ENCODE peak calls at places on chromosomes 5 and 9, in seven cellular contexts. U, M, G, O, S, D and X are unnamed samples. For H3K36me3, the result is how much of the 10 kb centered on the place peaks cover.

GRCh38 chr5:95110112-95110511 is 174.8 kb downstream of the MCTP1 start:
- DNase-seq in U (no peak), G (no peak), S (no peak), O (no peak), M (no peak), D (no peak), X (no peak)

GRCh38 chr5:60066502-60066901 is 173.0 kb upstream of the PDE4D start:
- DNase-seq in O (no peak), G (no peak), M (no peak), D (peak), S (no peak), U (peak), X (no peak)

GRCh38 chr9:125428060-125428481 is 166.4 kb downstream of the GAPVD1 start:
- DNase-seq in S (peak), O (no peak), M (no peak), D (no peak), G (peak), U (no peak), X (no peak)

GRCh38 chr5:170201311-170201710 is 31.5 kb upstream of the C5orf58 start:
- DNase-seq in D (no peak), G (no peak), O (no peak), M (no peak), S (no peak), U (no peak), X (no peak)

GRCh38 chr5:140926903-140927573 is 939 bp downstream of the PCDHAC1 start:
- DNase-seq in D (no peak), G (no peak), O (peak), S (peak), U (peak), M (no peak), X (no peak)

GRCh38 chr5:64339776-64340175 is 166.0 kb upstream of the RGS7BP start:
- DNase-seq in D (no peak), G (no peak), U (no peak), M (no peak), O (no peak), S (no peak), X (no peak)

GRCh38 chr9:112555091-112555643 is 68.5 kb downstream of the KIAA1958 start:
- DNase-seq in U (no peak), M (no peak), D (no peak), S (no peak), G (no peak), O (no peak), X (no peak)

GRCh38 chr5:125326114-125326513 is 579.7 kb upstream of the ZNF608 start:
- DNase-seq in U (peak), D (peak), S (no peak), G (peak), M (no peak), O (no peak), X (no peak)

GRCh38 chr9:122393284-122393983 is 22.6 kb downstream of the PTGS1 start:
- DNase-seq in O (no peak), G (no peak), M (no peak), U (no peak), D (no peak), S (no peak), X (no peak)

GRCh38 chr9:16085167-16085718 is 532.4 kb downstream of the CCDC171 start:
- DNase-seq in O (no peak), M (no peak), U (no peak), S (no peak), D (no peak), G (no peak), X (no peak)

GRCh38 chr9:5854032-5854792 is 21.3 kb upstream of the ERMP1 start:
- DNase-seq in G (no peak), M (no peak), O (no peak), U (no peak), D (no peak), S (no peak), X (no peak)

GRCh38 chr5:94540856-94541494 is 77.4 kb downstream of the KIAA0825 start:
- DNase-seq in U (no peak), D (no peak), O (no peak), S (no peak), G (no peak), M (no peak), X (no peak)

GRCh38 chr9:30628915-30629564 is 1755.4 kb upstream of the ACO1 start:
- DNase-seq in S (no peak), D (no peak), G (no peak), M (no peak), O (no peak), U (no peak), X (no peak)

GRCh38 chr5:170273968-170274710 is 23.4 kb downstream of the LCP2 start:
- DNase-seq in O (no peak), U (no peak), M (no peak), D (no peak), G (peak), S (no peak), X (no peak)

GRCh38 chr9:103281126-103281525 is 286.0 kb downstream of the CYLC2 start:
- DNase-seq in D (no peak), G (no peak), S (no peak), M (no peak), O (no peak), U (no peak), X (no peak)

GRCh38 chr5:73390989-73391388 is 57.6 kb downstream of the FOXD1 start:
- DNase-seq in U (no peak), S (no peak), G (no peak), M (no peak), O (no peak), D (no peak), X (no peak)

GRCh38 chr9:98532147-98532546 is 176.6 kb downstream of the GABBR2 start:
- DNase-seq in G (no peak), O (no peak), M (no peak), S (no peak), D (no peak), U (no peak), X (no peak)

GRCh38 chr9:136665111-136665703 is 2.5 kb downstream of the EGFL7 start:
- DNase-seq in M (no peak), S (no peak), D (no peak), U (no peak), O (no peak), G (peak), X (no peak)

GRCh38 chr5:36644727-36645126 is 38.3 kb downstream of the SLC1A3 start:
- DNase-seq in D (no peak), G (no peak), O (no peak), M (no peak), U (no peak), S (no peak), X (peak)

GRCh38 chr9:530681-531080 is 310.8 kb upstream of the DMRT1 start:
- DNase-seq in S (no peak), M (no peak), O (no peak), G (no peak), D (peak), U (no peak), X (no peak)

GRCh38 chr9:121627432-121627831 is 24.0 kb upstream of the DAB2IP start:
- DNase-seq in O (no peak), M (no peak), S (no peak), U (no peak), G (no peak), D (no peak), X (no peak)

GRCh38 chr9:125763373-125763772 is 16.2 kb downstream of the PBX3 start:
- DNase-seq in S (no peak), M (no peak), U (peak), D (peak), G (peak), O (no peak), X (no peak)

GRCh38 chr5:169307648-169308047 is 6.7 kb upstream of the SLIT3 start:
- DNase-seq in O (no peak), U (no peak), M (no peak), D (no peak), S (no peak), G (no peak), X (no peak)

GRCh38 chr9:124260769-124261603 is 3.2 kb downstream of the NEK6 start:
- DNase-seq in O (no peak), U (peak), M (peak), G (no peak), D (peak), S (peak), X (no peak)

GRCh38 chr5:54390015-54390414 is 65.5 kb upstream of the HSPB3 start:
- DNase-seq in S (no peak), G (no peak), O (no peak), M (no peak), D (peak), U (peak), X (no peak)

GRCh38 chr5:170475269-170476000 is 28.4 kb upstream of the KCNIP1 start:
- DNase-seq in M (no peak), U (no peak), G (no peak), D (no peak), O (no peak), S (no peak), X (no peak)

GRCh38 chr9:133054194-133054890 is 7.4 kb upstream of the CEL start:
- DNase-seq in D (no peak), G (no peak), U (no peak), O (peak), M (no peak), S (peak), X (no peak)

GRCh38 chr5:14326035-14326909 is 183.1 kb downstream of the TRIO start:
- DNase-seq in U (no peak), O (no peak), S (no peak), D (no peak), G (peak), M (no peak), X (peak)

GRCh38 chr9:77018058-77019009 is 1.1 kb upstream of the FOXB2 start:
- DNase-seq in M (no peak), O (no peak), U (no peak), D (no peak), G (peak), S (peak), X (no peak)

GRCh38 chr9:77020438-77021264 is 1.2 kb downstream of the FOXB2 start:
- DNase-seq in S (no peak), G (peak), D (no peak), M (no peak), O (no peak), U (no peak), X (no peak)

GRCh38 chr9:77019810-77020437 is 469 bp downstream of the FOXB2 start:
- DNase-seq in S (no peak), D (no peak), G (no peak), O (no peak), U (no peak), M (no peak), X (no peak)

GRCh38 chr9:77017505-77017894 is 2.0 kb upstream of the FOXB2 start:
- DNase-seq in D (no peak), G (peak), U (no peak), M (no peak), S (no peak), O (no peak), X (no peak)

GRCh38 chr9:77019010-77019809 is at the start of gene FOXB2:
- DNase-seq in M (no peak), S (no peak), U (no peak), D (no peak), O (no peak), G (peak), X (no peak)
- H3K4me3 ChIP-seq in M (no peak), S (no peak), U (no peak), D (no peak), O (peak), G (no peak), X (peak)

GRCh38 chr9:113650207-113651131 is 186.9 kb downstream of the RGS3 start:
- DNase-seq in G (no peak), U (peak), M (no peak), S (no peak), O (no peak), D (peak), X (no peak)

GRCh38 chr9:113648586-113648985 is 185.1 kb downstream of the RGS3 start:
- DNase-seq in U (no peak), O (no peak), D (no peak), G (no peak), M (no peak), S (no peak), X (no peak)

GRCh38 chr9:113649855-113650206 is 186.3 kb downstream of the RGS3 start:
- DNase-seq in O (no peak), U (no peak), G (no peak), S (no peak), D (no peak), M (no peak), X (no peak)

GRCh38 chr9:113648048-113648447 is 184.5 kb downstream of the RGS3 start:
- DNase-seq in M (no peak), O (no peak), G (no peak), S (peak), D (no peak), U (no peak), X (no peak)

DNA sequence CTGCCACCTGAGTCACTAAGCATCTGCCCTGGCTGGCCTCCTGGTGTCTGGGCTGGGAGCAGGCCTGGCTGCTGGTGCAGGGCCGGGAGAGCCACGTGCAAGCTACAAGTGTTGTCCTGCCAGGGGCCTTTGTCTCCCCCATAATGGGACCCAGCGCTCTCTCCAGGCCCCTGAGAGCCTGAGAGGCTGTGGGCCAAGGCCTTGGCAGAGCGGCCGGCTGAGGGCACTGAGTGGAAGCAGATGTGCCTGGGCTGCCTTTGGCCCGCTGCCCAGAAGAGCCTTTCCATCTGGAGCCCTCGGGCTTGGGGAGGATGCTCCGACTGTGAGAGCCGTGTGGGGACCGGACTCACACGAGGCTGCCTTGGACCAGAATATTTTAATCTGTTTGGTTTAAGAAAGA is 185.5 kb downstream of the RGS3 start:
- DNase-seq in G (peak), M (no peak), S (peak), D (peak), U (peak), O (peak), X (no peak)
- TF ChIP-seq CTCF in G (no peak), M (no peak), S (no peak), D (no peak), U (no peak), O (no peak), X (no peak)

DNA sequence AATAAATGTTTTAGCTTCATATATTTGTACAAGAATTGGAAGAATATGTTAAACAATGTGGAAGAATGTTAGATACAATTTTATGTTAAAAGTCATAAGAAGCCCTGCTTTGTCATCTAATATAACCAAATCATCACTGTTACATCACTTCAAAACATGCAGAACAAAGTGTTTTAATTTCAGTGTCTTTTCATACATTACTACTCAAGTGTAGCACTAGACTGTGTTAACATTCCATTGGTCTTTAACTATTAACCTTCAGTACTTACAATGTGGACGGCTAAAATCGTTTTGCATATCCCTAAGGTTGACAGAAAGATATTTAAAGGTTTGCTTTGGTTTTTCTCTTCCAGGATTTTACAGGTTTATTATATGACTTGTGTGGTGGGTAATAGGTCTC is 50.9 kb downstream of the VCAN start:
- DNase-seq in D (no peak), S (no peak), G (no peak), M (no peak), U (no peak), O (no peak), X (no peak)
- H3K36me3 ChIP-seq in D (under half), S (under half), G (half or more), M (under half), U (under half), O (under half), X (under half)

GRCh38 chr5:123949043-123949804 is 437.2 kb downstream of the CSNK1G3 start:
- DNase-seq in D (no peak), M (no peak), U (no peak), G (no peak), S (peak), O (no peak), X (no peak)

GRCh38 chr5:123949807-123950206 is 437.8 kb downstream of the CSNK1G3 start:
- DNase-seq in O (no peak), M (no peak), S (no peak), U (no peak), D (no peak), G (no peak), X (no peak)

GRCh38 chr5:123951204-123951977 is 439.4 kb downstream of the CSNK1G3 start:
- DNase-seq in U (peak), S (no peak), O (no peak), G (no peak), M (no peak), D (peak), X (no peak)

GRCh38 chr5:123947797-123948196 is 435.8 kb downstream of the CSNK1G3 start:
- DNase-seq in O (no peak), U (no peak), D (no peak), G (peak), S (no peak), M (no peak), X (no peak)

DNA sequence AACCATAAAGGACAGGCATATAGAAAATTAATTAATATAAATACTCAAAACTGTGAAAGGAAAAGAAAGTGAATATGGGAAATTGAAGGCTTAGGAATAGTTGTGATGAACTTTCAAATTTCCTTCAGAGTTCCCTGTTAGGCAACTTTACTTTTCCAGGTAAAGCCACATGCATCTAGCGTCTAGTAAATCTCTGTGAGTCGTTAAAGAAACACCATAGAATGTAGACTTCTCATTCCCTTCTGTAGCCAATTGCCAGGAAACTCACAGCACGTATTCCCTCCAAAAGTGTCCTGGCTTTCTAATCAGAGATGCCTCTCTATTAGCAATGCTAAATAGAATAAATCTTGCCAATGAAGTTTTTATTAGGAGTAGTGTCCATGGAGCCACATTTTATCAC is 438.7 kb downstream of the CSNK1G3 start:
- DNase-seq in O (no peak), D (peak), M (no peak), G (no peak), U (peak), S (no peak), X (no peak)
- H3K4me3 ChIP-seq in O (no peak), D (no peak), M (no peak), G (no peak), U (no peak), S (no peak), X (no peak)

GRCh38 chr9:14593406-14593805 is 99.8 kb downstream of the ZDHHC21 start:
- DNase-seq in M (no peak), O (no peak), U (no peak), G (no peak), D (no peak), S (no peak), X (no peak)

GRCh38 chr9:14591411-14591810 is 101.8 kb downstream of the ZDHHC21 start:
- DNase-seq in O (no peak), U (no peak), S (no peak), D (no peak), M (no peak), G (no peak), X (no peak)

DNA sequence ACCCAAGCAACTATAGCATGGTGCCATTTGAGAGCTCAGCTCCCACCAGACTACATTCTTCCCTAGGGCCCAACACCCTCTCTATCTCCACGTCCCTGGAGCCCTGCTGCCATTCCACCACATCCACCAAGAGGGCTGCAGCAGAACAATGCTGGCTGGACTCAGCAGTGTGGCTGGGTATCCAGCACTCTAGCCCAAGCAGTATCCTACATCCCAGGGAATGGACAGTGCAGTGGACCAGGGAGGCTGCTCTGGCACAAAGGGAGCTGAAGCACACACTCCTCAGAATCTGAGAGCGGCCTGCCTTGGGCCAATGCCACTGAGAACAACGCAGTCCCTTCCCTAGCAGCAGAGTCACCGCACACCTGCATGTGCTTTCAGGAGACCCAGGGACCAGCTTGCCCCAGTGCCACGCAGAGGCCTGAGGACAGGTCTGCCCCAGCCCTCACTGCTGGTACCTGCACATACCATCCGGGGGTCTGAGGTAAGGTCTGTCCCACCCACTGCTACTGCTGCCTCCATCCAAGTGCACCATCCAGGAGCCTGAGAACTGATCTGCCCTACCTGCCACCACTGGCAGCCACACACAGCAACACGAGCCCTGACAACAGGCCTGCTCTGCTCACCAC is 95.9 kb downstream of the ZDHHC21 start:
- DNase-seq in O (no peak), M (no peak), U (no peak), S (no peak), D (no peak), G (no peak), X (no peak)
- TF ChIP-seq CTCF in O (no peak), M (no peak), U (no peak), S (no peak), D (no peak), G (no peak), X (no peak)

DNA sequence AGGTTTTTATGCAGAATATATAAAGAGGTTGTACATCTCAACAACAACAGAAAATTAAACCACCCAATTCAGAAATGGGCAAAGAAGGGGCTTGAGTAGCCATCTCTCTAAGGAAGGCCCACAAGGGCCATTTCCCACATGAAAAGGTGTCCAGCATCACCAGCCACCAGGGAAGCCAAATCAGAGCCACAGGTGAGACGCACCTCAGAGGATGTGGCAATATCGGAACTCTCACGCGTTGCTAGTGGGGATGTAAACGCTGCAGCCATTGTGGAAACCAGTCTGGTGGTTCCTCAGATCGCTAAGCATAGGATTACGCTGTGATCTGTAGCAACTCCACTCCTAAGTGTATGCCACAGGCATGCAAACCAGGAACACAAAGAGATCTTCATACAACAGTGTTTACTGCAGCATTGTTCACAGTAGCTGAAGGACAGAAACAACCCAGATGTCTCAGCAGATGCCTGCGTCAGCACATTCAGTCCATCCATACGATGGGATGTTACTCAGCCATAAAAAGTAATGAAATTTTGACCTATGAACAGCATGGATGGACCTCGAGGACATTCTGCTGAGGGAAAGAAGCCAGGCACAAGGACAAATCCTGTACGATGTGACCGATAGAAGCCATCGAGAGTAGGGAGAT is 84.3 kb upstream of the CACNA1B start:
- DNase-seq in G (no peak), S (peak), M (peak), D (no peak), O (no peak), U (no peak), X (no peak)
- H3K36me3 ChIP-seq in G (under half), S (under half), M (under half), D (under half), O (half or more), U (under half), X (under half)

DNA sequence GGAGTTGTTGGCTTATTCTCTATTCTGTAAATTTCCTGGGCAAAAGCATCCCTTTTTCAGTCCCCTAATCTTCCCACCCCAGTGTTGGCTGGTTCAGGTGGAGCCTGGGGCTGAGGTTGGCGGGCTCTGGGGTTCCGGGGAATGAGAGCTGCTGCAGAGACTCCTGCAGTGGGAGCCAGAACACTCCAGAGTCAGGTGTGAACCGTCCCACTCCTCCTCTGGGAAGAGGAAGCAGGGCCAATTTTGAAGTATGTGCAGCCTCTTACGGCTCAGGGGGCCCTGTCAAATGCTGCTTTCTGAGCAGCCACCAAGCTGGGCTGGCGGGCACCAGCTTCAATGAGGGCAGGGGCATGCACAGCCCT is 42.9 kb downstream of the JADE2 start:
- DNase-seq in U (no peak), S (peak), G (no peak), M (no peak), D (no peak), O (no peak), X (no peak)
- H3K4me3 ChIP-seq in U (no peak), S (no peak), G (no peak), M (no peak), D (no peak), O (no peak), X (no peak)